ENCODE peak calls at places on chromosomes 1 and 21, in eight cellular contexts. T is uterus, O is hepatocyte, Q is right lobe of liver, N is left ventricle myocardium inferior, Y is Caco-2, I is dorsolateral prefrontal cortex, M is kidney epithelial cell. R is an unnamed sample.
A peak's percentile ranks its signal among the peaks of the same experiment; 100 is the strongest.

GRCh38 chr1:57115030-57115614 is 149.3 kb upstream of the C8B start:
- DNase-seq in M (no peak), Q (no peak), T (no peak), O (no peak), Y (no peak), N (no peak), I (no peak), R (no peak)

GRCh38 chr1:246565751-246566127 is 322 bp downstream of the TFB2M start:
- DNase-seq in I (no peak), O (no peak), Q (no peak), N (no peak), Y (peak; percentile 74), T (no peak), M (no peak), R (no peak)

GRCh38 chr1:221157026-221157761 is 278.0 kb downstream of the HLX start:
- DNase-seq in M (no peak), O (no peak), Y (no peak), T (no peak), N (no peak), Q (no peak), I (no peak), R (no peak)

GRCh38 chr1:30383131-30383793 is 340.1 kb downstream of the MATN1 start:
- DNase-seq in I (no peak), T (peak; percentile 1), Q (no peak), O (no peak), N (no peak), M (no peak), Y (no peak), R (no peak)

GRCh38 chr1:197614916-197615692 is 160.2 kb downstream of the DENND1B start:
- DNase-seq in Q (no peak), Y (peak; percentile 36), N (no peak), I (no peak), O (peak; percentile 67), T (no peak), M (no peak), R (no peak)

GRCh38 chr1:229192031-229192430 is 78.9 kb upstream of the RAB4A start:
- DNase-seq in N (no peak), M (no peak), O (no peak), Q (no peak), Y (no peak), I (no peak), T (no peak), R (no peak)

GRCh38 chr1:115183711-115184259 is 94.5 kb upstream of the TSPAN2 start:
- DNase-seq in O (peak; percentile 25), I (no peak), M (no peak), Y (no peak), Q (no peak), N (peak; percentile 30), T (peak; percentile 79), R (no peak)

GRCh38 chr1:183674339-183674738 is 21.2 kb upstream of the APOBEC4 start:
- DNase-seq in Q (no peak), O (no peak), T (peak; percentile 53), I (no peak), M (no peak), Y (no peak), N (no peak), R (peak; percentile 5)

GRCh38 chr1:214445846-214446614 is 105.4 kb downstream of the PTPN14 start:
- DNase-seq in Q (no peak), I (no peak), Y (no peak), N (no peak), M (peak; percentile 68), T (no peak), O (peak; percentile 51), R (no peak)

GRCh38 chr1:51453010-51453409 is 66.1 kb downstream of the EPS15 start:
- DNase-seq in I (no peak), Y (no peak), M (no peak), N (no peak), O (no peak), Q (no peak), T (no peak), R (no peak)

GRCh38 chr1:234388094-234388493 is 14.8 kb downstream of the COA6 start:
- DNase-seq in T (no peak), O (no peak), M (no peak), Y (no peak), I (no peak), Q (no peak), N (no peak), R (no peak)

GRCh38 chr1:2289607-2290006 is 61.5 kb downstream of the SKI start:
- DNase-seq in Y (no peak), Q (no peak), O (no peak), I (no peak), T (no peak), M (no peak), N (no peak), R (no peak)

GRCh38 chr1:93598861-93599439 is 82.7 kb downstream of the BCAR3 start:
- DNase-seq in T (no peak), Y (no peak), I (no peak), N (no peak), O (no peak), Q (no peak), M (no peak), R (peak; percentile 61)

GRCh38 chr1:37875833-37876232 is 16.4 kb upstream of the MTF1 start:
- DNase-seq in Y (no peak), T (no peak), I (no peak), N (no peak), M (no peak), O (no peak), Q (no peak), R (no peak)
- TF ChIP-seq CTCF in Y (no peak), T (no peak), I (no peak), N (no peak), M (peak; percentile 21), O (peak; percentile 12), Q (no peak), R (no peak)

DNA sequence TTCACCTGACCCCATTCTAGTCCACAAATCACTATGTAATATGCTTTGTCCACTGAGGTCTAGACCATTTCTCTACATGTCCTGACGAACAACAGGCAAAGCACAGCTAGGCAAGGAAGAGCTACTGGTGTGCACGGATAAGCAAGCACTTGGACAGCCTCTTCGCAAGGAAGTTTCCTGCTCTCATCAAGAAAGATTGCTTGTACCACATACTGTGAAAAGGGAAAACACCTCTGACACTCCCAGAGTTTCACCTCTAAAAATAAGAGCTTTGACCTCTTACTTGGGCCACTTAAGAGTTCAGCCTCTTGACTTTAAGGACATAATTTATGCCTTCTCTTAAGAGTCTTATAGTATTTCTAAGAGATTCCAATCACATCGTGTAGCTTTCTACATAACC is 36.0 kb upstream of the LPAR3 start:
- DNase-seq in O (no peak), M (no peak), Q (no peak), T (no peak), Y (no peak), N (no peak), I (no peak), R (no peak)
- H3K4me3 ChIP-seq in O (no peak overlapping the region), M (no peak overlapping the region), Q (no peak overlapping the region), T (no peak overlapping the region), Y (no peak overlapping the region), N (no peak overlapping the region), I (no peak overlapping the region), R (no peak overlapping the region)

GRCh38 chr1:218659911-218660677 is 315.0 kb downstream of the TGFB2 start:
- DNase-seq in I (no peak), Y (no peak), M (no peak), O (no peak), T (no peak), Q (no peak), N (no peak), R (no peak)

GRCh38 chr1:218658899-218659298 is 313.8 kb downstream of the TGFB2 start:
- DNase-seq in I (no peak), T (no peak), N (no peak), M (peak; percentile 96), Y (no peak), O (no peak), Q (no peak), R (no peak)

GRCh38 chr1:218656301-218657037 is 311.3 kb downstream of the TGFB2 start:
- DNase-seq in O (no peak), M (no peak), Q (no peak), T (no peak), I (no peak), N (no peak), Y (no peak), R (no peak)

GRCh38 chr1:218660678-218661053 is 315.5 kb downstream of the TGFB2 start:
- DNase-seq in M (peak; percentile 82), Q (no peak), O (peak; percentile 26), I (no peak), Y (no peak), N (no peak), T (no peak), R (no peak)

GRCh38 chr1:218658294-218658693 is 313.2 kb downstream of the TGFB2 start:
- DNase-seq in Q (no peak), O (no peak), N (no peak), Y (no peak), M (no peak), I (no peak), T (no peak), R (no peak)
- TF ChIP-seq CTCF in Q (no peak), O (no peak), N (no peak), Y (no peak), M (peak; percentile 23), I (no peak), T (no peak), R (no peak)

GRCh38 chr21:42660118-42660470 is 6.7 kb downstream of the PDE9A start:
- DNase-seq in T (no peak), Y (no peak), Q (peak; percentile 27), I (no peak), M (no peak), N (no peak), O (no peak), R (no peak)

GRCh38 chr21:42657676-42658319 is 4.4 kb downstream of the PDE9A start:
- DNase-seq in I (no peak), M (no peak), Y (no peak), Q (peak; percentile 49), O (no peak), N (no peak), T (no peak), R (no peak)

GRCh38 chr21:42659416-42660117 is 6.1 kb downstream of the PDE9A start:
- DNase-seq in Q (peak; percentile 51), M (no peak), I (no peak), Y (no peak), T (no peak), N (no peak), O (no peak), R (no peak)

GRCh38 chr21:42656872-42657271 is 3.5 kb downstream of the PDE9A start:
- DNase-seq in T (no peak), N (no peak), O (no peak), I (no peak), Y (no peak), Q (peak; percentile 33), M (no peak), R (no peak)

DNA sequence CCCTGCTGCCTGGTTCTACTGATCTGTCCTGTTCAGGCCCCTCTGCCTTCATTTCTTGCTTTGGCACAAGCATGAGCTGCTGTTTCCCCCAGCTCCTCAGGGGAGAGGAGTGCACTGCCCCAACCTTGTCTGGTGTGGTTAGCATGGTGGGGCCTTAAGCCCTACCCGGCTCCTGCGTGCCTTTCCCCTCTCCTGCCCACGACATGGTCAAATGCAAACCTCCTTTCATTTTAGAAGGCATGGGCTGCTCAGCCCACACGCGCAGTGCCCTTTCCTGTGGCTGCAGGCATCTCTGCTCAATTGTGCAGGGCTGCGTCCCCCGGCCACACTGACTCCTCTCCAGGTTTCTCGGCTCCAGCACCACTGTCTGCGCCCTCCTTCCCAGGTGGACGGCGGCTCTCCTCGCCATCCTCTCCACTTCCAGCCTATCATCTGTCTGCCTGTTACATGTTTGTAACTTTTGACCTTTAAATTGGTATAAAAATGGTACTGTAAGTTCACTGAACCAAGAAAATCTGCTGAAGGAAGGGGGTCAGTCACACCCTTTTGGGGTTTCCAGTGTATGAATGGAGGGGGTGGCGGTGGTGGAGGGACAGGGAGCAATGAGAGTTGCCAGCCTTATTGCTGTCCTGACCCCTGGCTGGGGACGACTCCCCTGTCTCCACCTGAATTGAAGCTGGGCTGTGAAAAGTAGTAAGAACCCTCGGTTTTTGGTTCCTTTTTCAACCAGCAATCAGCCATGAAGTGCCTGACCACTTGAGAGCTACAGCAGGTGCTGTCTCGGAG is 5.1 kb downstream of the PDE9A start:
- DNase-seq in Y (no peak), M (no peak), T (no peak), Q (peak; percentile 40), N (no peak), I (no peak), O (no peak), R (no peak)
- H3K4me3 ChIP-seq in Y (no peak overlapping the region), M (no peak overlapping the region), T (no peak overlapping the region), Q (no peak overlapping the region), N (no peak overlapping the region), I (no peak overlapping the region), O (no peak overlapping the region), R (no peak overlapping the region)

R was measured in gastrocnemius medialis.